ENCODE peak calls at places on chromosomes 6 and 20, in seven cellular contexts. One of them, this sample, is unnamed.

GRCh38 chr6:37690964-37691735 is 6.5 kb downstream of the MDGA1 start:
- DNase-seq in activated naive CD4-positive, alpha-beta T cell treated with Interleukin-2 at 50 U/mL for 16 hours: no peak
- DNase-seq in HFF-Myc: no peak
- DNase-seq in HS-5: no peak
- DNase-seq in sciatic nerve: no peak
- DNase-seq in WERI-Rb-1: no peak
- DNase-seq in GM20000: no peak
- DNase-seq in this sample: no peak

GRCh38 chr20:39861381-39861780 is 827.7 kb downstream of the MAFB start:
- DNase-seq in activated naive CD4-positive, alpha-beta T cell treated with Interleukin-2 at 50 U/mL for 16 hours: no peak
- DNase-seq in HFF-Myc: no peak
- DNase-seq in HS-5: no peak
- DNase-seq in sciatic nerve: no peak
- DNase-seq in WERI-Rb-1: no peak
- DNase-seq in GM20000: no peak
- DNase-seq in this sample: no peak

GRCh38 chr20:36313936-36314335 is 7.8 kb downstream of the DLGAP4 start:
- DNase-seq in activated naive CD4-positive, alpha-beta T cell treated with Interleukin-2 at 50 U/mL for 16 hours: no peak
- DNase-seq in HFF-Myc: no peak
- DNase-seq in HS-5: no peak
- DNase-seq in sciatic nerve: peak; percentile 43
- DNase-seq in WERI-Rb-1: no peak
- DNase-seq in GM20000: no peak
- DNase-seq in this sample: no peak

GRCh38 chr6:122620428-122620827 is 10.2 kb downstream of the PKIB start:
- DNase-seq in activated naive CD4-positive, alpha-beta T cell treated with Interleukin-2 at 50 U/mL for 16 hours: no peak
- DNase-seq in HFF-Myc: no peak
- DNase-seq in HS-5: no peak
- DNase-seq in sciatic nerve: no peak
- DNase-seq in WERI-Rb-1: no peak
- DNase-seq in GM20000: no peak
- DNase-seq in this sample: no peak

GRCh38 chr6:133544419-133544818 is 303.3 kb downstream of the EYA4 start:
- DNase-seq in activated naive CD4-positive, alpha-beta T cell treated with Interleukin-2 at 50 U/mL for 16 hours: no peak
- DNase-seq in HFF-Myc: no peak
- DNase-seq in HS-5: no peak
- DNase-seq in sciatic nerve: no peak
- DNase-seq in WERI-Rb-1: no peak
- DNase-seq in GM20000: no peak
- DNase-seq in this sample: no peak

GRCh38 chr6:169312658-169313346 is 59.2 kb upstream of the THBS2 start:
- DNase-seq in activated naive CD4-positive, alpha-beta T cell treated with Interleukin-2 at 50 U/mL for 16 hours: no peak
- DNase-seq in HFF-Myc: no peak
- DNase-seq in HS-5: no peak
- DNase-seq in sciatic nerve: no peak
- DNase-seq in WERI-Rb-1: peak; percentile 56
- DNase-seq in GM20000: no peak
- DNase-seq in this sample: no peak

GRCh38 chr20:52150440-52151258 is 40.9 kb downstream of the ZFP64 start:
- DNase-seq in activated naive CD4-positive, alpha-beta T cell treated with Interleukin-2 at 50 U/mL for 16 hours: no peak
- DNase-seq in HFF-Myc: peak; percentile 41
- DNase-seq in HS-5: peak; percentile 84
- DNase-seq in sciatic nerve: no peak
- DNase-seq in WERI-Rb-1: peak; percentile 13
- DNase-seq in GM20000: peak; percentile 71
- DNase-seq in this sample: no peak

GRCh38 chr6:142945071-142945445 is at the start of gene HIVEP2:
- DNase-seq in activated naive CD4-positive, alpha-beta T cell treated with Interleukin-2 at 50 U/mL for 16 hours: peak; percentile 89
- DNase-seq in HFF-Myc: no peak
- DNase-seq in HS-5: no peak
- DNase-seq in sciatic nerve: peak; percentile 93
- DNase-seq in WERI-Rb-1: peak; percentile 61
- DNase-seq in GM20000: peak; percentile 84
- DNase-seq in this sample: peak; percentile 92

GRCh38 chr6:94862116-94862515 is 715.2 kb upstream of the MANEA start:
- DNase-seq in activated naive CD4-positive, alpha-beta T cell treated with Interleukin-2 at 50 U/mL for 16 hours: no peak
- DNase-seq in HFF-Myc: no peak
- DNase-seq in HS-5: no peak
- DNase-seq in sciatic nerve: no peak
- DNase-seq in WERI-Rb-1: no peak
- DNase-seq in GM20000: no peak
- DNase-seq in this sample: no peak

GRCh38 chr20:44552039-44552438 is 30.2 kb upstream of the SERINC3 start:
- DNase-seq in activated naive CD4-positive, alpha-beta T cell treated with Interleukin-2 at 50 U/mL for 16 hours: no peak
- DNase-seq in HFF-Myc: no peak
- DNase-seq in HS-5: no peak
- DNase-seq in sciatic nerve: no peak
- DNase-seq in WERI-Rb-1: no peak
- DNase-seq in GM20000: no peak
- DNase-seq in this sample: no peak

GRCh38 chr20:50731930-50732690 is 730 bp downstream of the PARD6B start:
- DNase-seq in activated naive CD4-positive, alpha-beta T cell treated with Interleukin-2 at 50 U/mL for 16 hours: no peak
- DNase-seq in HFF-Myc: no peak
- DNase-seq in HS-5: no peak
- DNase-seq in sciatic nerve: no peak
- DNase-seq in WERI-Rb-1: peak; percentile 27
- DNase-seq in GM20000: no peak
- DNase-seq in this sample: peak; percentile 33

GRCh38 chr20:24991897-24992419 is 593 bp downstream of the APMAP start:
- DNase-seq in activated naive CD4-positive, alpha-beta T cell treated with Interleukin-2 at 50 U/mL for 16 hours: peak; percentile 14
- DNase-seq in HFF-Myc: no peak
- DNase-seq in HS-5: no peak
- DNase-seq in sciatic nerve: peak; percentile 68
- DNase-seq in WERI-Rb-1: peak; percentile 24
- DNase-seq in GM20000: no peak
- DNase-seq in this sample: peak; percentile 47

GRCh38 chr20:44771172-44771535 is 25.5 kb downstream of the KCNK15 start:
- DNase-seq in activated naive CD4-positive, alpha-beta T cell treated with Interleukin-2 at 50 U/mL for 16 hours: no peak
- DNase-seq in HFF-Myc: no peak
- DNase-seq in HS-5: no peak
- DNase-seq in sciatic nerve: no peak
- DNase-seq in WERI-Rb-1: no peak
- DNase-seq in GM20000: no peak
- DNase-seq in this sample: no peak

GRCh38 chr6:155275808-155276480 is 12.1 kb downstream of the CLDN20 start:
- DNase-seq in activated naive CD4-positive, alpha-beta T cell treated with Interleukin-2 at 50 U/mL for 16 hours: no peak
- DNase-seq in HFF-Myc: no peak
- DNase-seq in HS-5: no peak
- DNase-seq in sciatic nerve: no peak
- DNase-seq in WERI-Rb-1: no peak
- DNase-seq in GM20000: no peak
- DNase-seq in this sample: no peak

GRCh38 chr20:44517454-44517853 is 4.4 kb downstream of the SERINC3 start:
- DNase-seq in activated naive CD4-positive, alpha-beta T cell treated with Interleukin-2 at 50 U/mL for 16 hours: no peak
- DNase-seq in HFF-Myc: no peak
- DNase-seq in HS-5: no peak
- DNase-seq in sciatic nerve: no peak
- DNase-seq in WERI-Rb-1: no peak
- DNase-seq in GM20000: no peak
- DNase-seq in this sample: no peak

GRCh38 chr6:22709804-22710203 is 140.4 kb downstream of the HDGFL1 start:
- DNase-seq in activated naive CD4-positive, alpha-beta T cell treated with Interleukin-2 at 50 U/mL for 16 hours: no peak
- DNase-seq in HFF-Myc: no peak
- DNase-seq in HS-5: no peak
- DNase-seq in sciatic nerve: no peak
- DNase-seq in WERI-Rb-1: no peak
- DNase-seq in GM20000: no peak
- DNase-seq in this sample: no peak

GRCh38 chr20:37296371-37296770 is 6.9 kb downstream of the MANBAL start:
- DNase-seq in activated naive CD4-positive, alpha-beta T cell treated with Interleukin-2 at 50 U/mL for 16 hours: no peak
- DNase-seq in HFF-Myc: no peak
- DNase-seq in HS-5: no peak
- DNase-seq in sciatic nerve: no peak
- DNase-seq in WERI-Rb-1: no peak
- DNase-seq in GM20000: no peak
- DNase-seq in this sample: no peak

GRCh38 chr6:145028144-145028818 is 707.0 kb downstream of the EPM2A start:
- DNase-seq in activated naive CD4-positive, alpha-beta T cell treated with Interleukin-2 at 50 U/mL for 16 hours: no peak
- DNase-seq in HFF-Myc: no peak
- DNase-seq in HS-5: no peak
- DNase-seq in sciatic nerve: no peak
- DNase-seq in WERI-Rb-1: peak; percentile 26
- DNase-seq in GM20000: peak; percentile 33
- DNase-seq in this sample: no peak

GRCh38 chr6:6277418-6277817 is 43.0 kb downstream of the F13A1 start:
- DNase-seq in activated naive CD4-positive, alpha-beta T cell treated with Interleukin-2 at 50 U/mL for 16 hours: no peak
- DNase-seq in HFF-Myc: no peak
- DNase-seq in HS-5: peak; percentile 20
- DNase-seq in sciatic nerve: no peak
- DNase-seq in WERI-Rb-1: no peak
- DNase-seq in GM20000: no peak
- DNase-seq in this sample: no peak

GRCh38 chr6:128415387-128415786 is 105.0 kb downstream of the PTPRK start:
- DNase-seq in activated naive CD4-positive, alpha-beta T cell treated with Interleukin-2 at 50 U/mL for 16 hours: no peak
- DNase-seq in HFF-Myc: no peak
- DNase-seq in HS-5: no peak
- DNase-seq in sciatic nerve: no peak
- DNase-seq in WERI-Rb-1: no peak
- DNase-seq in GM20000: no peak
- DNase-seq in this sample: no peak

GRCh38 chr6:25359891-25360290 is 80.7 kb downstream of the CARMIL1 start:
- DNase-seq in activated naive CD4-positive, alpha-beta T cell treated with Interleukin-2 at 50 U/mL for 16 hours: no peak
- DNase-seq in HFF-Myc: no peak
- DNase-seq in HS-5: no peak
- DNase-seq in sciatic nerve: no peak
- DNase-seq in WERI-Rb-1: no peak
- DNase-seq in GM20000: no peak
- DNase-seq in this sample: no peak

GRCh38 chr6:44058617-44059358 is 68.5 kb downstream of the MRPL14 start:
- DNase-seq in activated naive CD4-positive, alpha-beta T cell treated with Interleukin-2 at 50 U/mL for 16 hours: no peak
- DNase-seq in HFF-Myc: peak; percentile 95
- DNase-seq in HS-5: peak; percentile 96
- DNase-seq in sciatic nerve: peak; percentile 80
- DNase-seq in WERI-Rb-1: no peak
- DNase-seq in GM20000: peak; percentile 78
- DNase-seq in this sample: peak; percentile 34

GRCh38 chr6:29557320-29557719 is 2.2 kb downstream of the UBD start:
- DNase-seq in activated naive CD4-positive, alpha-beta T cell treated with Interleukin-2 at 50 U/mL for 16 hours: no peak
- DNase-seq in HFF-Myc: no peak
- DNase-seq in HS-5: no peak
- DNase-seq in sciatic nerve: no peak
- DNase-seq in WERI-Rb-1: no peak
- DNase-seq in GM20000: no peak
- DNase-seq in this sample: no peak

GRCh38 chr20:32438331-32438858 is 80.3 kb downstream of the ASXL1 start:
- DNase-seq in activated naive CD4-positive, alpha-beta T cell treated with Interleukin-2 at 50 U/mL for 16 hours: no peak
- DNase-seq in HFF-Myc: no peak
- DNase-seq in HS-5: no peak
- DNase-seq in sciatic nerve: no peak
- DNase-seq in WERI-Rb-1: no peak
- DNase-seq in GM20000: no peak
- DNase-seq in this sample: peak; percentile 15

GRCh38 chr20:11891081-11891826 is 26.4 kb upstream of the BTBD3 start:
- DNase-seq in activated naive CD4-positive, alpha-beta T cell treated with Interleukin-2 at 50 U/mL for 16 hours: no peak
- DNase-seq in HFF-Myc: no peak
- DNase-seq in HS-5: no peak
- DNase-seq in sciatic nerve: peak; percentile 78
- DNase-seq in WERI-Rb-1: peak; percentile 64
- DNase-seq in GM20000: no peak
- DNase-seq in this sample: peak; percentile 33

GRCh38 chr6:78243519-78243918 is 590.7 kb downstream of the MEI4 start:
- DNase-seq in activated naive CD4-positive, alpha-beta T cell treated with Interleukin-2 at 50 U/mL for 16 hours: no peak
- DNase-seq in HFF-Myc: peak; percentile 1
- DNase-seq in HS-5: peak; percentile 8
- DNase-seq in sciatic nerve: no peak
- DNase-seq in WERI-Rb-1: no peak
- DNase-seq in GM20000: no peak
- DNase-seq in this sample: no peak

GRCh38 chr6:54856137-54856536 is 9.6 kb downstream of the FAM83B start:
- DNase-seq in activated naive CD4-positive, alpha-beta T cell treated with Interleukin-2 at 50 U/mL for 16 hours: no peak
- DNase-seq in HFF-Myc: no peak
- DNase-seq in HS-5: no peak
- DNase-seq in sciatic nerve: no peak
- DNase-seq in WERI-Rb-1: no peak
- DNase-seq in GM20000: no peak
- DNase-seq in this sample: no peak

GRCh38 chr20:56722042-56722441 is 92.9 kb downstream of the TFAP2C start:
- DNase-seq in activated naive CD4-positive, alpha-beta T cell treated with Interleukin-2 at 50 U/mL for 16 hours: no peak
- DNase-seq in HFF-Myc: no peak
- DNase-seq in HS-5: no peak
- DNase-seq in sciatic nerve: no peak
- DNase-seq in WERI-Rb-1: no peak
- DNase-seq in GM20000: peak; percentile 40
- DNase-seq in this sample: no peak

GRCh38 chr6:129370268-129370916 is 339.6 kb downstream of the ARHGAP18 start:
- DNase-seq in activated naive CD4-positive, alpha-beta T cell treated with Interleukin-2 at 50 U/mL for 16 hours: peak; percentile 40
- DNase-seq in HFF-Myc: peak; percentile 12
- DNase-seq in HS-5: peak; percentile 24
- DNase-seq in sciatic nerve: no peak
- DNase-seq in WERI-Rb-1: peak; percentile 44
- DNase-seq in GM20000: peak; percentile 8
- DNase-seq in this sample: peak; percentile 51

GRCh38 chr6:45514454-45514853 is 136.7 kb upstream of the SUPT3H start:
- DNase-seq in activated naive CD4-positive, alpha-beta T cell treated with Interleukin-2 at 50 U/mL for 16 hours: no peak
- DNase-seq in HFF-Myc: no peak
- DNase-seq in HS-5: no peak
- DNase-seq in sciatic nerve: no peak
- DNase-seq in WERI-Rb-1: no peak
- DNase-seq in GM20000: no peak
- DNase-seq in this sample: no peak

GRCh38 chr6:92820531-92820930 is 598.8 kb downstream of the EPHA7 start:
- DNase-seq in activated naive CD4-positive, alpha-beta T cell treated with Interleukin-2 at 50 U/mL for 16 hours: no peak
- DNase-seq in HFF-Myc: no peak
- DNase-seq in HS-5: no peak
- DNase-seq in sciatic nerve: no peak
- DNase-seq in WERI-Rb-1: no peak
- DNase-seq in GM20000: no peak
- DNase-seq in this sample: no peak

GRCh38 chr6:157304840-157305675 is 18.3 kb downstream of the TMEM242 start:
- DNase-seq in activated naive CD4-positive, alpha-beta T cell treated with Interleukin-2 at 50 U/mL for 16 hours: no peak
- DNase-seq in HFF-Myc: no peak
- DNase-seq in HS-5: no peak
- DNase-seq in sciatic nerve: no peak
- DNase-seq in WERI-Rb-1: no peak
- DNase-seq in GM20000: no peak
- DNase-seq in this sample: no peak

GRCh38 chr6:107491059-107491609 is 1.2 kb downstream of the SOBP start:
- DNase-seq in activated naive CD4-positive, alpha-beta T cell treated with Interleukin-2 at 50 U/mL for 16 hours: peak; percentile 2
- DNase-seq in HFF-Myc: no peak
- DNase-seq in HS-5: no peak
- DNase-seq in sciatic nerve: peak; percentile 85
- DNase-seq in WERI-Rb-1: no peak
- DNase-seq in GM20000: peak; percentile 32
- DNase-seq in this sample: peak; percentile 42

GRCh38 chr6:130982941-130983456 is 80.0 kb downstream of the EPB41L2 start:
- DNase-seq in activated naive CD4-positive, alpha-beta T cell treated with Interleukin-2 at 50 U/mL for 16 hours: no peak
- DNase-seq in HFF-Myc: no peak
- DNase-seq in HS-5: no peak
- DNase-seq in sciatic nerve: no peak
- DNase-seq in WERI-Rb-1: no peak
- DNase-seq in GM20000: no peak
- DNase-seq in this sample: no peak

GRCh38 chr6:37137201-37137880 is 32.6 kb upstream of the PIM1 start:
- DNase-seq in activated naive CD4-positive, alpha-beta T cell treated with Interleukin-2 at 50 U/mL for 16 hours: peak; percentile 56
- DNase-seq in HFF-Myc: peak; percentile 97
- DNase-seq in HS-5: peak; percentile 96
- DNase-seq in sciatic nerve: no peak
- DNase-seq in WERI-Rb-1: no peak
- DNase-seq in GM20000: peak; percentile 68
- DNase-seq in this sample: peak; percentile 60

GRCh38 chr20:15924556-15924955 is 648.7 kb downstream of the KIF16B start:
- DNase-seq in activated naive CD4-positive, alpha-beta T cell treated with Interleukin-2 at 50 U/mL for 16 hours: no peak
- DNase-seq in HFF-Myc: no peak
- DNase-seq in HS-5: no peak
- DNase-seq in sciatic nerve: no peak
- DNase-seq in WERI-Rb-1: no peak
- DNase-seq in GM20000: no peak
- DNase-seq in this sample: no peak

GRCh38 chr6:160069050-160069454 is 52.6 kb upstream of the SLC22A1 start:
- DNase-seq in activated naive CD4-positive, alpha-beta T cell treated with Interleukin-2 at 50 U/mL for 16 hours: peak; percentile 11
- DNase-seq in HFF-Myc: no peak
- DNase-seq in HS-5: no peak
- DNase-seq in sciatic nerve: no peak
- DNase-seq in WERI-Rb-1: no peak
- DNase-seq in GM20000: peak; percentile 37
- DNase-seq in this sample: peak; percentile 31